ENCODE peak calls at places on chromosomes 2 and 18, in ten cellular contexts. One of them, this sample, is unnamed.

GRCh38 chr2:149019768-149020167 is 18.7 kb upstream of the LYPD6B start:
- DNase-seq in cardiac muscle cell: no peak
- DNase-seq in fibroblast of the aortic adventitia: no peak
- DNase-seq in neural crest cell: no peak
- DNase-seq in left ventricle myocardium inferior: no peak
- DNase-seq in heart right ventricle: no peak
- DNase-seq in adrenal gland: no peak
- DNase-seq in GM13976: no peak
- DNase-seq in breast epithelium: no peak
- DNase-seq in HFFc6: no peak
- DNase-seq in this sample: no peak

GRCh38 chr2:134897932-134898331 is 20.7 kb upstream of the CCNT2 start:
- DNase-seq in cardiac muscle cell: peak; percentile 24
- DNase-seq in fibroblast of the aortic adventitia: peak; percentile 55
- DNase-seq in neural crest cell: no peak
- DNase-seq in left ventricle myocardium inferior: no peak
- DNase-seq in heart right ventricle: no peak
- DNase-seq in adrenal gland: no peak
- DNase-seq in GM13976: peak; percentile 22
- DNase-seq in breast epithelium: no peak
- DNase-seq in HFFc6: no peak
- DNase-seq in this sample: no peak

GRCh38 chr2:204321910-204322765 is 223.1 kb upstream of the PARD3B start:
- DNase-seq in cardiac muscle cell: peak; percentile 52
- DNase-seq in fibroblast of the aortic adventitia: peak; percentile 39
- DNase-seq in neural crest cell: no peak
- DNase-seq in left ventricle myocardium inferior: peak; percentile 24
- DNase-seq in heart right ventricle: no peak
- DNase-seq in adrenal gland: no peak
- DNase-seq in GM13976: no peak
- DNase-seq in breast epithelium: no peak
- DNase-seq in HFFc6: peak; percentile 9
- DNase-seq in this sample: no peak

GRCh38 chr18:2970762-2971659 is 41.9 kb downstream of the LPIN2 start:
- DNase-seq in cardiac muscle cell: no peak
- DNase-seq in fibroblast of the aortic adventitia: no peak
- DNase-seq in neural crest cell: no peak
- DNase-seq in left ventricle myocardium inferior: no peak
- DNase-seq in heart right ventricle: no peak
- DNase-seq in adrenal gland: no peak
- DNase-seq in GM13976: no peak
- DNase-seq in breast epithelium: no peak
- DNase-seq in HFFc6: no peak
- DNase-seq in this sample: no peak

GRCh38 chr2:144515694-144516416 is 4.1 kb downstream of the ZEB2 start:
- DNase-seq in cardiac muscle cell: peak; percentile 80
- DNase-seq in fibroblast of the aortic adventitia: peak; percentile 56
- DNase-seq in neural crest cell: no peak
- DNase-seq in left ventricle myocardium inferior: peak; percentile 68
- DNase-seq in heart right ventricle: peak; percentile 59
- DNase-seq in adrenal gland: peak; percentile 57
- DNase-seq in GM13976: peak; percentile 53
- DNase-seq in breast epithelium: no peak
- DNase-seq in HFFc6: no peak
- DNase-seq in this sample: no peak

GRCh38 chr2:67950018-67950417 is 112.8 kb downstream of the C1D start:
- DNase-seq in cardiac muscle cell: no peak
- DNase-seq in fibroblast of the aortic adventitia: no peak
- DNase-seq in neural crest cell: no peak
- DNase-seq in left ventricle myocardium inferior: no peak
- DNase-seq in heart right ventricle: no peak
- DNase-seq in adrenal gland: no peak
- DNase-seq in GM13976: no peak
- DNase-seq in breast epithelium: no peak
- DNase-seq in HFFc6: no peak
- DNase-seq in this sample: no peak

GRCh38 chr2:121596221-121597080 is 52.8 kb downstream of the CLASP1 start:
- DNase-seq in cardiac muscle cell: peak; percentile 71
- DNase-seq in fibroblast of the aortic adventitia: peak; percentile 58
- DNase-seq in neural crest cell: no peak
- DNase-seq in left ventricle myocardium inferior: no peak
- DNase-seq in heart right ventricle: no peak
- DNase-seq in adrenal gland: peak; percentile 65
- DNase-seq in GM13976: peak; percentile 41
- DNase-seq in breast epithelium: no peak
- DNase-seq in HFFc6: peak; percentile 63
- DNase-seq in this sample: no peak

GRCh38 chr2:118221952-118222594 is 133.8 kb downstream of the INSIG2 start:
- DNase-seq in cardiac muscle cell: peak; percentile 83
- DNase-seq in fibroblast of the aortic adventitia: peak; percentile 88
- DNase-seq in neural crest cell: peak; percentile 45
- DNase-seq in left ventricle myocardium inferior: no peak
- DNase-seq in heart right ventricle: no peak
- DNase-seq in adrenal gland: peak; percentile 59
- DNase-seq in GM13976: peak; percentile 63
- DNase-seq in breast epithelium: no peak
- DNase-seq in HFFc6: peak; percentile 67
- DNase-seq in this sample: no peak

GRCh38 chr18:23148382-23148781 is 13.1 kb downstream of the CABLES1 start:
- DNase-seq in cardiac muscle cell: no peak
- DNase-seq in fibroblast of the aortic adventitia: no peak
- DNase-seq in neural crest cell: no peak
- DNase-seq in left ventricle myocardium inferior: no peak
- DNase-seq in heart right ventricle: no peak
- DNase-seq in adrenal gland: no peak
- DNase-seq in GM13976: no peak
- DNase-seq in breast epithelium: no peak
- DNase-seq in HFFc6: no peak
- DNase-seq in this sample: no peak

GRCh38 chr2:237097911-237098702 is 12.4 kb downstream of the COPS8 start:
- DNase-seq in cardiac muscle cell: peak; percentile 91
- DNase-seq in fibroblast of the aortic adventitia: peak; percentile 88
- DNase-seq in neural crest cell: no peak
- DNase-seq in left ventricle myocardium inferior: no peak
- DNase-seq in heart right ventricle: no peak
- DNase-seq in adrenal gland: no peak
- DNase-seq in GM13976: no peak
- DNase-seq in breast epithelium: no peak
- DNase-seq in HFFc6: peak; percentile 97
- DNase-seq in this sample: no peak

GRCh38 chr2:233453916-233454315 is 99.6 kb downstream of the DGKD start:
- DNase-seq in cardiac muscle cell: no peak
- DNase-seq in fibroblast of the aortic adventitia: no peak
- DNase-seq in neural crest cell: no peak
- DNase-seq in left ventricle myocardium inferior: no peak
- DNase-seq in heart right ventricle: no peak
- DNase-seq in adrenal gland: no peak
- DNase-seq in GM13976: no peak
- DNase-seq in breast epithelium: peak; percentile 30
- DNase-seq in HFFc6: no peak
- DNase-seq in this sample: no peak

GRCh38 chr2:133169527-133169926 is 398.7 kb downstream of the NCKAP5 start:
- DNase-seq in cardiac muscle cell: no peak
- DNase-seq in fibroblast of the aortic adventitia: no peak
- DNase-seq in neural crest cell: no peak
- DNase-seq in left ventricle myocardium inferior: no peak
- DNase-seq in heart right ventricle: no peak
- DNase-seq in adrenal gland: no peak
- DNase-seq in GM13976: no peak
- DNase-seq in breast epithelium: no peak
- DNase-seq in HFFc6: no peak
- DNase-seq in this sample: no peak

GRCh38 chr2:48589170-48589767 is 28.4 kb upstream of the GTF2A1L start:
- DNase-seq in cardiac muscle cell: peak; percentile 66
- DNase-seq in fibroblast of the aortic adventitia: peak; percentile 70
- DNase-seq in neural crest cell: peak; percentile 44
- DNase-seq in left ventricle myocardium inferior: peak; percentile 20
- DNase-seq in heart right ventricle: no peak
- DNase-seq in adrenal gland: peak; percentile 45
- DNase-seq in GM13976: peak; percentile 40
- DNase-seq in breast epithelium: no peak
- DNase-seq in HFFc6: peak; percentile 43
- DNase-seq in this sample: peak; percentile 42

GRCh38 chr2:57549642-57550102 is 496.9 kb upstream of the VRK2 start:
- DNase-seq in cardiac muscle cell: no peak
- DNase-seq in fibroblast of the aortic adventitia: no peak
- DNase-seq in neural crest cell: no peak
- DNase-seq in left ventricle myocardium inferior: no peak
- DNase-seq in heart right ventricle: no peak
- DNase-seq in adrenal gland: no peak
- DNase-seq in GM13976: no peak
- DNase-seq in breast epithelium: no peak
- DNase-seq in HFFc6: peak; percentile 25
- DNase-seq in this sample: no peak
- TF ChIP-seq CTCF in cardiac muscle cell: no peak
- TF ChIP-seq CTCF in fibroblast of the aortic adventitia: no peak
- TF ChIP-seq CTCF in neural crest cell: peak; percentile 61
- TF ChIP-seq CTCF in left ventricle myocardium inferior: peak; percentile 25
- TF ChIP-seq CTCF in heart right ventricle: no peak
- TF ChIP-seq CTCF in adrenal gland: no peak
- TF ChIP-seq CTCF in GM13976: peak; percentile 54
- TF ChIP-seq CTCF in breast epithelium: no peak
- TF ChIP-seq CTCF in HFFc6: peak; percentile 71
- TF ChIP-seq CTCF in this sample: no peak

DNA sequence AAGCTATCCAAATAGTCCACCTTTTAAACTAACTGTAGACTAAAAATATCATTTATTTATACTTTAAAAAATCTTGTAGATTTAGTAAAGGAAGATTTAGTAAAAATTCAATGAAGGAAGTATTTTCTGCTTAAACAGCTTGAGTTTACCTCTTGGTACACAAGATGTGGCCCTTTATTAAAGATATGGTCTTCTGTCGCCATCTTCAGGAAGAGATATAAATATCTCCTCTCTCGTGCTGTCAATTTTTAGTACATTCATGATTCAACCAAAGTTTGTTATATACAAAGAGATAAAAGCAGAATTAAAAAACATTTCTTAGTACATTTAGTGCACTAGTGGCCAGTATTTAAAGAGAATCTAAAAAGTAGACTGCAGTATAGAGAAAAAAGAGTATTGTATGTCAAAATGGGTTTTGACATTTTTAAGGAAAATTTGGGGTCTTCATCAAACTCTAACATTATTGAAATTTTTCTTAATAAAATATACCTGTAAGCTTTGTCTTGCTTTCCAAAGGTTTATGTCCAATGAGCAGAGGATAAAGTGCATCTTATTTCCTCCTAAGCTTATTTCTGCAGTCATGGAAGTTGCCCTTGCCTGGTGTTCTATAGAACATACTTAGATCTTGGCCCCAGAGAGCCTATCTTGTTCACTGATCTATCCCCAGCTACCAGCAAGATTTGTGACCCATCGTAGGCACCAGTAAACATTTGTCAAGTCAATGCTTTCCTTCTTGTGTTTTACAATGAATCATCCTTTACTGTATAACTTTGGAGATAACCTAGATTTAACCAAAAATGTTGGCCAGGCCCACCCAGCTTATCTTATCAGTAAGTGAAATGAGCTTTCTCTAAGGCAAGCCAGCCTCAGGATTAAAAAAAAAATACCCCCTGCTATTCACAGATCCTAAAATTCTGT is 18.5 kb upstream of the EML6 start:
- DNase-seq in cardiac muscle cell: peak; percentile 82
- DNase-seq in fibroblast of the aortic adventitia: peak; percentile 88
- DNase-seq in neural crest cell: no peak
- DNase-seq in left ventricle myocardium inferior: no peak
- DNase-seq in heart right ventricle: no peak
- DNase-seq in adrenal gland: no peak
- DNase-seq in GM13976: peak; percentile 60
- DNase-seq in breast epithelium: no peak
- DNase-seq in HFFc6: peak; percentile 61
- DNase-seq in this sample: no peak
- TF ChIP-seq CTCF in cardiac muscle cell: peak; percentile 48
- TF ChIP-seq CTCF in fibroblast of the aortic adventitia: peak; percentile 58
- TF ChIP-seq CTCF in neural crest cell: peak; percentile 82
- TF ChIP-seq CTCF in left ventricle myocardium inferior: peak; percentile 74
- TF ChIP-seq CTCF in heart right ventricle: peak; percentile 41
- TF ChIP-seq CTCF in adrenal gland: peak; percentile 22
- TF ChIP-seq CTCF in GM13976: peak; percentile 21
- TF ChIP-seq CTCF in breast epithelium: peak; percentile 82
- TF ChIP-seq CTCF in HFFc6: peak; percentile 78
- TF ChIP-seq CTCF in this sample: peak; percentile 70

GRCh38 chr2:157056200-157056676 is 201.3 kb upstream of the GALNT5 start:
- DNase-seq in cardiac muscle cell: peak; percentile 79
- DNase-seq in fibroblast of the aortic adventitia: peak; percentile 71
- DNase-seq in neural crest cell: no peak
- DNase-seq in left ventricle myocardium inferior: no peak
- DNase-seq in heart right ventricle: no peak
- DNase-seq in adrenal gland: peak; percentile 33
- DNase-seq in GM13976: no peak
- DNase-seq in breast epithelium: no peak
- DNase-seq in HFFc6: peak; percentile 50
- DNase-seq in this sample: no peak

GRCh38 chr2:157052685-157053224 is 204.8 kb upstream of the GALNT5 start:
- DNase-seq in cardiac muscle cell: peak; percentile 85
- DNase-seq in fibroblast of the aortic adventitia: peak; percentile 89
- DNase-seq in neural crest cell: no peak
- DNase-seq in left ventricle myocardium inferior: no peak
- DNase-seq in heart right ventricle: no peak
- DNase-seq in adrenal gland: peak; percentile 45
- DNase-seq in GM13976: no peak
- DNase-seq in breast epithelium: no peak
- DNase-seq in HFFc6: peak; percentile 71
- DNase-seq in this sample: no peak

GRCh38 chr2:157058161-157058560 is 199.3 kb upstream of the GALNT5 start:
- DNase-seq in cardiac muscle cell: no peak
- DNase-seq in fibroblast of the aortic adventitia: no peak
- DNase-seq in neural crest cell: no peak
- DNase-seq in left ventricle myocardium inferior: no peak
- DNase-seq in heart right ventricle: no peak
- DNase-seq in adrenal gland: no peak
- DNase-seq in GM13976: no peak
- DNase-seq in breast epithelium: no peak
- DNase-seq in HFFc6: no peak
- DNase-seq in this sample: no peak

GRCh38 chr2:157053876-157054275 is 203.6 kb upstream of the GALNT5 start:
- DNase-seq in cardiac muscle cell: no peak
- DNase-seq in fibroblast of the aortic adventitia: no peak
- DNase-seq in neural crest cell: no peak
- DNase-seq in left ventricle myocardium inferior: no peak
- DNase-seq in heart right ventricle: no peak
- DNase-seq in adrenal gland: no peak
- DNase-seq in GM13976: no peak
- DNase-seq in breast epithelium: no peak
- DNase-seq in HFFc6: no peak
- DNase-seq in this sample: no peak

GRCh38 chr2:157055660-157056199 is 201.8 kb upstream of the GALNT5 start:
- DNase-seq in cardiac muscle cell: peak; percentile 66
- DNase-seq in fibroblast of the aortic adventitia: peak; percentile 76
- DNase-seq in neural crest cell: no peak
- DNase-seq in left ventricle myocardium inferior: no peak
- DNase-seq in heart right ventricle: no peak
- DNase-seq in adrenal gland: no peak
- DNase-seq in GM13976: no peak
- DNase-seq in breast epithelium: no peak
- DNase-seq in HFFc6: peak; percentile 11
- DNase-seq in this sample: no peak
- TF ChIP-seq CTCF in cardiac muscle cell: peak; percentile 62
- TF ChIP-seq CTCF in fibroblast of the aortic adventitia: peak; percentile 63
- TF ChIP-seq CTCF in neural crest cell: peak; percentile 70
- TF ChIP-seq CTCF in left ventricle myocardium inferior: peak; percentile 65
- TF ChIP-seq CTCF in heart right ventricle: no peak
- TF ChIP-seq CTCF in adrenal gland: peak; percentile 52
- TF ChIP-seq CTCF in GM13976: no peak
- TF ChIP-seq CTCF in breast epithelium: peak; percentile 35
- TF ChIP-seq CTCF in HFFc6: peak; percentile 89
- TF ChIP-seq CTCF in this sample: peak; percentile 64

GRCh38 chr18:14905979-14906378 is 158.0 kb downstream of the ANKRD30B start:
- DNase-seq in cardiac muscle cell: no peak
- DNase-seq in fibroblast of the aortic adventitia: no peak
- DNase-seq in neural crest cell: no peak
- DNase-seq in left ventricle myocardium inferior: no peak
- DNase-seq in heart right ventricle: no peak
- DNase-seq in adrenal gland: no peak
- DNase-seq in GM13976: no peak
- DNase-seq in breast epithelium: no peak
- DNase-seq in HFFc6: no peak
- DNase-seq in this sample: no peak
- TF ChIP-seq CTCF in cardiac muscle cell: no peak
- TF ChIP-seq CTCF in fibroblast of the aortic adventitia: no peak
- TF ChIP-seq CTCF in neural crest cell: no peak
- TF ChIP-seq CTCF in left ventricle myocardium inferior: no peak
- TF ChIP-seq CTCF in heart right ventricle: no peak
- TF ChIP-seq CTCF in adrenal gland: no peak
- TF ChIP-seq CTCF in GM13976: no peak
- TF ChIP-seq CTCF in breast epithelium: no peak
- TF ChIP-seq CTCF in HFFc6: no peak
- TF ChIP-seq CTCF in this sample: no peak

This sample was measured in dorsolateral prefrontal cortex.